ENCODE peak calls at places on chromosomes 7 and 10, in seven cellular contexts. H is M059J, L is mucosa of gallbladder, Y is GM06990, D is astrocyte of the spinal cord, Z is WERI-Rb-1, T is GM13976. N is an unnamed sample.

GRCh38 chr10:110398419-110399162 is 93.9 kb upstream of the SMNDC1 start:
- DNase-seq in T (no peak), L (peak), D (peak), H (peak), Y (no peak), Z (peak), N (peak)

GRCh38 chr7:113945018-113945938 is 26.5 kb upstream of the PPP1R3A start:
- DNase-seq in Z (no peak), Y (no peak), H (peak), D (no peak), T (no peak), L (no peak), N (no peak)

GRCh38 chr7:1758417-1758858 is 88.4 kb downstream of the ELFN1 start:
- DNase-seq in H (peak), L (peak), T (peak), Y (no peak), D (no peak), Z (peak), N (no peak)

GRCh38 chr10:98252451-98252850 is 15.5 kb downstream of the LOXL4 start:
- DNase-seq in Z (no peak), Y (no peak), T (no peak), D (no peak), H (no peak), L (peak), N (peak)

GRCh38 chr10:71077796-71078453 is 134.4 kb upstream of the UNC5B start:
- DNase-seq in T (peak), Y (no peak), H (no peak), D (no peak), Z (peak), L (no peak), N (peak)

GRCh38 chr7:150374472-150374871 is 4.7 kb upstream of the ZNF775 start:
- DNase-seq in H (no peak), T (no peak), Y (no peak), Z (no peak), L (no peak), D (no peak), N (no peak)

GRCh38 chr10:38025283-38025682 is 14.8 kb downstream of the ZNF33A start:
- DNase-seq in Y (peak), Z (no peak), T (peak), D (no peak), L (no peak), H (no peak), N (no peak)

GRCh38 chr10:117647306-117647705 is 104.8 kb downstream of the EMX2 start:
- DNase-seq in T (no peak), Y (no peak), D (peak), L (no peak), Z (no peak), H (peak), N (no peak)

GRCh38 chr7:41869091-41869490 is 166.2 kb upstream of the INHBA start:
- DNase-seq in L (no peak), T (no peak), H (peak), Z (no peak), Y (no peak), D (no peak), N (no peak)

GRCh38 chr7:73871163-73872011 is 10.4 kb downstream of the TMEM270 start:
- DNase-seq in T (no peak), H (no peak), L (no peak), Z (no peak), D (no peak), Y (no peak), N (no peak)

N was measured in lung.